ENCODE peak calls at places on chromosomes 1 and 21, in nine cellular contexts. One of them, this sample, is unnamed.

GRCh38 chr1:23524716-23525401 is 6.2 kb downstream of the E2F2 start:
- DNase-seq in prostate gland: no peak
- DNase-seq in K562: no peak
- DNase-seq in HCT116: no peak
- DNase-seq in GM23338: no peak
- DNase-seq in breast epithelium: no peak
- DNase-seq in spleen: peak; percentile 87
- DNase-seq in transverse colon: peak; percentile 92
- DNase-seq in stomach: peak; percentile 65
- DNase-seq in this sample: peak; percentile 91

GRCh38 chr1:192263436-192263835 is 53.4 kb upstream of the RGS21 start:
- DNase-seq in transverse colon: no peak
- DNase-seq in HCT116: no peak
- DNase-seq in stomach: no peak
- DNase-seq in breast epithelium: no peak
- DNase-seq in prostate gland: no peak
- DNase-seq in K562: no peak
- DNase-seq in GM23338: no peak
- DNase-seq in spleen: no peak
- DNase-seq in this sample: no peak

GRCh38 chr1:16386454-16387113 is 19.5 kb downstream of the SZRD1 start:
- DNase-seq in prostate gland: no peak
- DNase-seq in stomach: no peak
- DNase-seq in spleen: no peak
- DNase-seq in breast epithelium: no peak
- DNase-seq in HCT116: no peak
- DNase-seq in K562: no peak
- DNase-seq in transverse colon: no peak
- DNase-seq in GM23338: no peak
- DNase-seq in this sample: no peak

GRCh38 chr1:156608981-156609380 is 7.7 kb upstream of the GPATCH4 start:
- DNase-seq in stomach: peak; percentile 51
- DNase-seq in GM23338: peak; percentile 78
- DNase-seq in transverse colon: peak; percentile 43
- DNase-seq in HCT116: no peak
- DNase-seq in breast epithelium: no peak
- DNase-seq in spleen: no peak
- DNase-seq in prostate gland: no peak
- DNase-seq in K562: peak; percentile 58
- DNase-seq in this sample: peak; percentile 40

GRCh38 chr21:44071359-44072104 is 35.7 kb upstream of the PWP2 start:
- DNase-seq in HCT116: no peak
- DNase-seq in prostate gland: no peak
- DNase-seq in spleen: no peak
- DNase-seq in stomach: no peak
- DNase-seq in breast epithelium: no peak
- DNase-seq in transverse colon: no peak
- DNase-seq in GM23338: peak; percentile 38
- DNase-seq in K562: no peak
- DNase-seq in this sample: no peak

GRCh38 chr1:55244476-55245109 is 29.4 kb upstream of the USP24 start:
- DNase-seq in stomach: no peak
- DNase-seq in transverse colon: no peak
- DNase-seq in HCT116: no peak
- DNase-seq in spleen: no peak
- DNase-seq in K562: no peak
- DNase-seq in GM23338: no peak
- DNase-seq in prostate gland: no peak
- DNase-seq in breast epithelium: no peak
- DNase-seq in this sample: peak; percentile 47

GRCh38 chr1:45848714-45849113 is 45.3 kb downstream of the MAST2 start:
- DNase-seq in stomach: no peak
- DNase-seq in K562: no peak
- DNase-seq in spleen: no peak
- DNase-seq in GM23338: peak; percentile 54
- DNase-seq in HCT116: no peak
- DNase-seq in breast epithelium: no peak
- DNase-seq in transverse colon: no peak
- DNase-seq in prostate gland: no peak
- DNase-seq in this sample: no peak

GRCh38 chr1:1013922-1014617 is 773 bp downstream of the ISG15 start:
- DNase-seq in breast epithelium: no peak
- DNase-seq in stomach: peak; percentile 38
- DNase-seq in prostate gland: no peak
- DNase-seq in spleen: peak; percentile 87
- DNase-seq in K562: no peak
- DNase-seq in transverse colon: no peak
- DNase-seq in GM23338: peak; percentile 64
- DNase-seq in HCT116: no peak
- DNase-seq in this sample: no peak

GRCh38 chr1:107939256-107939655 is 25.7 kb downstream of the VAV3 start:
- DNase-seq in breast epithelium: no peak
- DNase-seq in K562: no peak
- DNase-seq in stomach: no peak
- DNase-seq in GM23338: no peak
- DNase-seq in spleen: no peak
- DNase-seq in prostate gland: no peak
- DNase-seq in HCT116: no peak
- DNase-seq in transverse colon: no peak
- DNase-seq in this sample: no peak

GRCh38 chr1:170735366-170736263 is 71.7 kb downstream of the PRRX1 start:
- DNase-seq in transverse colon: no peak
- DNase-seq in breast epithelium: no peak
- DNase-seq in prostate gland: no peak
- DNase-seq in stomach: no peak
- DNase-seq in K562: no peak
- DNase-seq in HCT116: no peak
- DNase-seq in GM23338: no peak
- DNase-seq in spleen: no peak
- DNase-seq in this sample: no peak

GRCh38 chr1:108832929-108833328 is 24.0 kb downstream of the AKNAD1 start:
- DNase-seq in stomach: no peak
- DNase-seq in transverse colon: no peak
- DNase-seq in GM23338: no peak
- DNase-seq in prostate gland: no peak
- DNase-seq in breast epithelium: no peak
- DNase-seq in spleen: no peak
- DNase-seq in HCT116: no peak
- DNase-seq in K562: no peak
- DNase-seq in this sample: no peak

GRCh38 chr1:93585059-93585966 is 96.3 kb downstream of the BCAR3 start:
- DNase-seq in K562: no peak
- DNase-seq in GM23338: no peak
- DNase-seq in spleen: peak; percentile 67
- DNase-seq in transverse colon: peak; percentile 97
- DNase-seq in prostate gland: peak; percentile 97
- DNase-seq in stomach: peak; percentile 99
- DNase-seq in HCT116: no peak
- DNase-seq in breast epithelium: peak; percentile 98
- DNase-seq in this sample: no peak

GRCh38 chr1:93581917-93582850 is 99.5 kb downstream of the BCAR3 start:
- DNase-seq in breast epithelium: peak; percentile 17
- DNase-seq in HCT116: no peak
- DNase-seq in GM23338: no peak
- DNase-seq in spleen: peak; percentile 62
- DNase-seq in K562: no peak
- DNase-seq in prostate gland: no peak
- DNase-seq in stomach: no peak
- DNase-seq in transverse colon: peak; percentile 68
- DNase-seq in this sample: no peak

GRCh38 chr1:93588206-93588605 is 93.4 kb downstream of the BCAR3 start:
- DNase-seq in GM23338: no peak
- DNase-seq in prostate gland: no peak
- DNase-seq in transverse colon: no peak
- DNase-seq in breast epithelium: no peak
- DNase-seq in K562: no peak
- DNase-seq in HCT116: no peak
- DNase-seq in stomach: no peak
- DNase-seq in spleen: no peak
- DNase-seq in this sample: no peak

GRCh38 chr1:93587354-93587753 is 94.3 kb downstream of the BCAR3 start:
- DNase-seq in K562: no peak
- DNase-seq in GM23338: no peak
- DNase-seq in stomach: no peak
- DNase-seq in transverse colon: no peak
- DNase-seq in HCT116: no peak
- DNase-seq in spleen: no peak
- DNase-seq in prostate gland: no peak
- DNase-seq in breast epithelium: no peak
- DNase-seq in this sample: no peak

GRCh38 chr1:93584238-93585003 is 97.2 kb downstream of the BCAR3 start:
- DNase-seq in stomach: no peak
- DNase-seq in transverse colon: no peak
- DNase-seq in K562: no peak
- DNase-seq in GM23338: no peak
- DNase-seq in HCT116: no peak
- DNase-seq in prostate gland: peak; percentile 63
- DNase-seq in spleen: peak; percentile 29
- DNase-seq in breast epithelium: peak; percentile 29
- DNase-seq in this sample: no peak
- TF ChIP-seq POLR2AphosphoS5 in stomach: no peak
- TF ChIP-seq POLR2AphosphoS5 in transverse colon: no peak
- TF ChIP-seq POLR2AphosphoS5 in K562: no peak
- TF ChIP-seq POLR2AphosphoS5 in GM23338: no peak
- TF ChIP-seq POLR2AphosphoS5 in HCT116: no peak
- TF ChIP-seq POLR2AphosphoS5 in prostate gland: no peak
- TF ChIP-seq POLR2AphosphoS5 in spleen: no peak
- TF ChIP-seq POLR2AphosphoS5 in breast epithelium: no peak
- TF ChIP-seq POLR2AphosphoS5 in this sample: no peak

DNA sequence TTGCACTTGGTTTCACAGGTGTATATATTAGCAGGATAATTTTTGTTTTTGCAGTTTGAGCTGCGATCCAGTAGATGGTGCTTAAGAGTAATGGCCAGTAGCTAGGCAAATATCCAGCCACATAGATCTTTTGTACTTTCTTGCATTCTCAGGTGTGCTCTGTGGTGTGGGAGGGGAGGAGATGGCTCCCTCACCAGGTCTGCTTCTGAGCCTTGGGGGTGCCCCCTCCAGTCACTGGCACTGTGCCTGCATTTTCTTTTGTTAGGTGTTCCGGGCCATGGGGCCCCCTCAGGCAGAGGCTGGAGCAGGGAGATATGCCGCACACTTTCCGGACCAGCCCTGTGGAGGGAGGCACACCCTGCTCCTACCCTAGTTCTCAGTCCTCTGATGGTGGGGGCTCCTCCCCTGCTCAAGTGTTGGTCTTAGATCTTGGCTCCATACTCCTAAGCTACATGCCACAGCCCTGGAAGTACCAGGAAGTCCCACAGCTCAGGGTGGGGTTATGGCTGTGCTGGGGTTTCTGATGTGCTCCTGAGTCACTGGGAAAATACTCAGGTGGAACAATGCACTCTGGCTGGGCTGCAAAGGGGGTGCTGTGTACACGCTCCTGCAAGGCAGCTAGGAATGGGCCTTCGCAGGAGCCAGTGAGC is 197.6 kb upstream of the DMRTA2 start:
- DNase-seq in spleen: no peak
- DNase-seq in transverse colon: peak; percentile 60
- DNase-seq in GM23338: peak; percentile 82
- DNase-seq in stomach: peak; percentile 64
- DNase-seq in prostate gland: peak; percentile 28
- DNase-seq in breast epithelium: no peak
- DNase-seq in HCT116: peak; percentile 61
- DNase-seq in K562: peak; percentile 46
- DNase-seq in this sample: no peak
- TF ChIP-seq CTCF in spleen: no peak
- TF ChIP-seq CTCF in transverse colon: peak; percentile 47
- TF ChIP-seq CTCF in GM23338: peak; percentile 63
- TF ChIP-seq CTCF in stomach: no peak
- TF ChIP-seq CTCF in prostate gland: no peak
- TF ChIP-seq CTCF in breast epithelium: no peak
- TF ChIP-seq CTCF in HCT116: peak; percentile 62
- TF ChIP-seq CTCF in K562: peak; percentile 22
- TF ChIP-seq CTCF in this sample: no peak

GRCh38 chr1:115764541-115764940 is 4.0 kb downstream of the CASQ2 start:
- DNase-seq in spleen: no peak
- DNase-seq in transverse colon: peak; percentile 11
- DNase-seq in breast epithelium: no peak
- DNase-seq in HCT116: peak; percentile 34
- DNase-seq in GM23338: peak; percentile 67
- DNase-seq in K562: peak; percentile 24
- DNase-seq in prostate gland: no peak
- DNase-seq in stomach: peak; percentile 58
- DNase-seq in this sample: no peak
- TF ChIP-seq POLR2AphosphoS5 in spleen: no peak
- TF ChIP-seq POLR2AphosphoS5 in transverse colon: no peak
- TF ChIP-seq POLR2AphosphoS5 in breast epithelium: no peak
- TF ChIP-seq POLR2AphosphoS5 in HCT116: peak; percentile 19
- TF ChIP-seq POLR2AphosphoS5 in GM23338: no peak
- TF ChIP-seq POLR2AphosphoS5 in K562: no peak
- TF ChIP-seq POLR2AphosphoS5 in prostate gland: no peak
- TF ChIP-seq POLR2AphosphoS5 in stomach: peak; percentile 24
- TF ChIP-seq POLR2AphosphoS5 in this sample: no peak

GRCh38 chr1:232276651-232277050 is 353.3 kb downstream of the SIPA1L2 start:
- DNase-seq in GM23338: no peak
- DNase-seq in HCT116: no peak
- DNase-seq in breast epithelium: no peak
- DNase-seq in transverse colon: no peak
- DNase-seq in stomach: no peak
- DNase-seq in prostate gland: no peak
- DNase-seq in spleen: no peak
- DNase-seq in K562: no peak
- DNase-seq in this sample: no peak

GRCh38 chr1:232271991-232272589 is 357.8 kb downstream of the SIPA1L2 start:
- DNase-seq in breast epithelium: no peak
- DNase-seq in GM23338: no peak
- DNase-seq in transverse colon: no peak
- DNase-seq in prostate gland: no peak
- DNase-seq in stomach: no peak
- DNase-seq in HCT116: no peak
- DNase-seq in K562: no peak
- DNase-seq in spleen: no peak
- DNase-seq in this sample: peak; percentile 35

GRCh38 chr1:232273071-232273470 is 356.9 kb downstream of the SIPA1L2 start:
- DNase-seq in transverse colon: no peak
- DNase-seq in stomach: no peak
- DNase-seq in prostate gland: no peak
- DNase-seq in GM23338: no peak
- DNase-seq in spleen: no peak
- DNase-seq in HCT116: no peak
- DNase-seq in K562: no peak
- DNase-seq in breast epithelium: no peak
- DNase-seq in this sample: no peak

GRCh38 chr1:232274999-232275706 is 354.8 kb downstream of the SIPA1L2 start:
- DNase-seq in stomach: no peak
- DNase-seq in spleen: no peak
- DNase-seq in K562: no peak
- DNase-seq in GM23338: no peak
- DNase-seq in transverse colon: no peak
- DNase-seq in breast epithelium: no peak
- DNase-seq in prostate gland: no peak
- DNase-seq in HCT116: no peak
- DNase-seq in this sample: no peak

GRCh38 chr1:232274236-232274855 is 355.6 kb downstream of the SIPA1L2 start:
- DNase-seq in K562: no peak
- DNase-seq in GM23338: peak; percentile 25
- DNase-seq in prostate gland: no peak
- DNase-seq in HCT116: no peak
- DNase-seq in transverse colon: no peak
- DNase-seq in stomach: no peak
- DNase-seq in spleen: no peak
- DNase-seq in breast epithelium: no peak
- DNase-seq in this sample: peak; percentile 11
- TF ChIP-seq CTCF in K562: no peak
- TF ChIP-seq CTCF in GM23338: no peak
- TF ChIP-seq CTCF in prostate gland: no peak
- TF ChIP-seq CTCF in HCT116: no peak
- TF ChIP-seq CTCF in transverse colon: no peak
- TF ChIP-seq CTCF in stomach: no peak
- TF ChIP-seq CTCF in spleen: no peak
- TF ChIP-seq CTCF in breast epithelium: no peak
- TF ChIP-seq CTCF in this sample: no peak

GRCh38 chr1:32198237-32199042 is 2.0 kb upstream of the CCDC28B start:
- DNase-seq in stomach: no peak
- DNase-seq in spleen: no peak
- DNase-seq in transverse colon: no peak
- DNase-seq in GM23338: no peak
- DNase-seq in K562: no peak
- DNase-seq in HCT116: no peak
- DNase-seq in breast epithelium: no peak
- DNase-seq in prostate gland: no peak
- DNase-seq in this sample: no peak
- TF ChIP-seq POLR2AphosphoS5 in stomach: no peak
- TF ChIP-seq POLR2AphosphoS5 in spleen: no peak
- TF ChIP-seq POLR2AphosphoS5 in transverse colon: no peak
- TF ChIP-seq POLR2AphosphoS5 in GM23338: no peak
- TF ChIP-seq POLR2AphosphoS5 in K562: no peak
- TF ChIP-seq POLR2AphosphoS5 in HCT116: peak; percentile 35
- TF ChIP-seq POLR2AphosphoS5 in breast epithelium: no peak
- TF ChIP-seq POLR2AphosphoS5 in prostate gland: no peak
- TF ChIP-seq POLR2AphosphoS5 in this sample: peak; percentile 58

This sample was measured in HL-60.